ENCODE peak calls at places on chromosomes 7 and 10, in nine cellular contexts. K, Z, J, M, V, Y, R, L and C are unnamed samples.

GRCh38 chr7:95543312-95543711 is 53.0 kb downstream of the PDK4 start:
- DNase-seq in M (no peak), R (no peak), Z (no peak), J (no peak), V (no peak), Y (no peak), K (no peak), L (no peak), C (no peak)

GRCh38 chr10:52420656-52421055 is 106.6 kb downstream of the DKK1 start:
- DNase-seq in M (no peak), J (no peak), R (no peak), Z (no peak), V (no peak), Y (no peak), L (no peak), K (no peak), C (no peak)

GRCh38 chr7:45085619-45086200 is 3.1 kb downstream of the NACAD start:
- DNase-seq in R (no peak), L (no peak), K (no peak), M (no peak), Z (no peak), Y (no peak), V (no peak), J (no peak), C (no peak)

GRCh38 chr7:84249651-84250050 is 55.1 kb upstream of the SEMA3A start:
- DNase-seq in V (no peak), L (no peak), Z (no peak), K (no peak), R (no peak), Y (no peak), M (no peak), J (no peak), C (no peak)

GRCh38 chr7:1240917-1241509 is 8.3 kb downstream of the UNCX start:
- DNase-seq in J (no peak), M (no peak), R (no peak), L (no peak), Z (no peak), Y (no peak), V (no peak), K (no peak), C (no peak)

GRCh38 chr10:95333997-95334792 is 43.4 kb upstream of the PDLIM1 start:
- DNase-seq in K (peak), V (no peak), R (peak), Z (no peak), L (peak), M (no peak), J (peak), Y (no peak), C (no peak)

GRCh38 chr10:1085258-1085657 is 29.1 kb downstream of the WDR37 start:
- DNase-seq in K (no peak), Y (no peak), R (no peak), V (no peak), Z (no peak), M (no peak), J (no peak), L (no peak), C (no peak)

GRCh38 chr10:133537551-133538545 is 10.7 kb downstream of the CYP2E1 start:
- DNase-seq in L (peak), R (no peak), M (no peak), J (no peak), Y (no peak), V (no peak), Z (no peak), K (no peak), C (no peak)

GRCh38 chr7:100602889-100603696 is 930 bp downstream of the PCOLCE start:
- DNase-seq in L (no peak), R (no peak), Z (no peak), Y (no peak), K (no peak), M (no peak), V (no peak), J (peak), C (no peak)

GRCh38 chr7:154899893-154900292 is 103.0 kb downstream of the PAXIP1 start:
- DNase-seq in J (no peak), K (no peak), Y (no peak), R (no peak), Z (no peak), M (no peak), L (no peak), V (peak), C (no peak)

GRCh38 chr7:96266015-96266414 is 55.9 kb downstream of the SLC25A13 start:
- DNase-seq in Y (no peak), Z (no peak), R (no peak), M (no peak), L (no peak), K (no peak), V (no peak), J (no peak), C (no peak)

GRCh38 chr7:28919510-28919909 is 38.6 kb downstream of the TRIL start:
- DNase-seq in M (no peak), K (no peak), J (no peak), Z (no peak), R (no peak), L (no peak), V (no peak), Y (no peak), C (no peak)

GRCh38 chr7:35011085-35011484 is 26.2 kb downstream of the DPY19L1 start:
- DNase-seq in J (no peak), R (no peak), Y (no peak), M (no peak), Z (no peak), L (no peak), V (no peak), K (no peak), C (no peak)

GRCh38 chr10:43061764-43062163 is 15.1 kb upstream of the RET start:
- DNase-seq in K (no peak), L (peak), M (no peak), Y (no peak), Z (no peak), J (no peak), R (no peak), V (no peak), C (no peak)

GRCh38 chr10:9851808-9852207 is 1165.9 kb upstream of the CELF2 start:
- DNase-seq in J (no peak), Z (no peak), R (no peak), M (no peak), L (no peak), V (no peak), Y (no peak), K (no peak), C (no peak)

GRCh38 chr7:83876593-83876992 is 227.7 kb upstream of the SEMA3E start:
- DNase-seq in J (no peak), Y (no peak), L (peak), M (no peak), V (no peak), R (no peak), K (no peak), Z (no peak), C (no peak)

GRCh38 chr7:4683884-4684565 is 1.9 kb downstream of the FOXK1 start:
- DNase-seq in L (peak), R (peak), V (no peak), M (no peak), Z (peak), K (no peak), Y (peak), J (peak), C (peak)

GRCh38 chr10:120597902-120598301 is 140.9 kb downstream of the PLPP4 start:
- DNase-seq in V (no peak), R (no peak), Z (no peak), M (no peak), Y (no peak), J (no peak), L (no peak), K (no peak), C (no peak)

GRCh38 chr10:120601999-120602398 is 145.0 kb downstream of the PLPP4 start:
- DNase-seq in J (no peak), K (no peak), R (no peak), V (no peak), Z (no peak), M (no peak), L (no peak), Y (no peak), C (no peak)

GRCh38 chr10:120598377-120598776 is 141.3 kb downstream of the PLPP4 start:
- DNase-seq in M (no peak), K (no peak), R (no peak), L (peak), V (no peak), J (no peak), Z (no peak), Y (no peak), C (no peak)

GRCh38 chr10:120599202-120599724 is 142.2 kb downstream of the PLPP4 start:
- DNase-seq in J (no peak), R (no peak), L (no peak), M (no peak), K (no peak), V (no peak), Z (no peak), Y (no peak), C (no peak)

DNA sequence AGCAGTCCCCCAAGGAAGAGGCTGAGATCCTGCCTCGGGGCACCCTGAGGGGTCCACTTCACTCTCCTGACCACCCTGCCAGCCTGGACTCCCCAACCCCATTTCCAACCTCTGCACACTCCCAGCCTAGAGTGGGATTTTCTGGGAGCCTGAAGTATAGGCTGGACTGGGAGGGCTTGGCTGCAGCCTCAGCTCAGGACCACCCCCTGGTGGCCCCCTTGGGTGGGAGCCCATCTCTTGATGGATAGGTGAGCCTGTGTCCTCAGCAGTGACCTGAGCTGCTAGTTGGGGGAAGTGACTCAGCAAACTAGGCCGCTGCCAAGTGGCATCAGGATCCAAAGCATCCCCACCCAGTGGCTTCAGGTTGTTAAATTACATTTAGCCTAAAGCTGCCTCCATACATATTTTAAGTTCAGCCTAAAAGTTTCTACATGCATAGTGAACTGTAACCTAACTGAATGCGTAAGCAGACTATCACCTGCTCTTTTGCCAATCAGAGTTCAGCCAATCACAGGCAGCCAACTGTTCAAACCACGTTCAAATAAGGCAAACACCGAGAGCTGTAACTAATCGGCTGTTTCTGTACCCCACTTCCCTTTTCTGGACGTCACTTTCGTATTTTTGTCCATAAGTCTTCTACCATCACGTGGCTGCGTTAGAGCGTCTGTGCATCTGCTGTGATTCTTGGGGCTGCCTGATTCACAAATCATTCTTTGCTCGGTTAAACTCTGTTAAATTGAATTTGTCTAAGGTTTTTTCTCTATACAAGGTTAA is 144.0 kb downstream of the PLPP4 start:
- DNase-seq in M (no peak), J (no peak), R (no peak), V (peak), Z (peak), Y (no peak), L (peak), K (no peak), C (no peak)
- TF ChIP-seq CTCF in M (peak), J (no peak), R (no peak), V (peak), Z (no peak), Y (no peak), L (peak), K (no peak), C (no peak)

GRCh38 chr10:32961892-32962369 is 3.9 kb upstream of the ITGB1 start:
- DNase-seq in M (no peak), K (peak), Y (no peak), R (no peak), Z (peak), L (peak), J (no peak), V (no peak), C (no peak)
- TF ChIP-seq CTCF in M (no peak), K (no peak), Y (no peak), R (no peak), Z (no peak), L (peak), J (no peak), V (no peak), C (no peak)

GRCh38 chr10:130686680-130687300 is 550.6 kb downstream of the GLRX3 start:
- DNase-seq in L (peak), Z (no peak), M (no peak), J (no peak), R (no peak), K (no peak), Y (no peak), V (no peak), C (no peak)
- TF ChIP-seq CTCF in L (peak), Z (no peak), M (no peak), J (peak), R (peak), K (no peak), Y (no peak), V (peak), C (no peak)

GRCh38 chr10:58781873-58782488 is 269.3 kb downstream of the BICC1 start:
- DNase-seq in V (no peak), K (no peak), R (no peak), L (peak), J (no peak), M (no peak), Y (no peak), Z (peak), C (no peak)
- TF ChIP-seq CTCF in V (peak), K (peak), R (peak), L (peak), J (peak), M (peak), Y (peak), Z (peak), C (no peak)